ENCODE peak calls at places on chromosomes 5 and 9, in eight cellular contexts. T, P, D, S, Z, L, E and A are unnamed samples.
A peak's percentile ranks its signal among the peaks of the same experiment; 100 is the strongest.

GRCh38 chr9:8679405-8679951 is 879.9 kb upstream of the DMAC1 start:
- DNase-seq in L (no peak), P (no peak), Z (no peak), T (no peak), S (no peak), D (no peak), E (no peak), A (no peak)

GRCh38 chr9:35712762-35713400 is 19.1 kb downstream of the TLN1 start:
- DNase-seq in Z (peak; percentile 47), S (no peak), T (no peak), D (no peak), E (no peak), L (no peak), P (no peak), A (no peak)

GRCh38 chr5:38752622-38753021 is 93.2 kb upstream of the OSMR start:
- DNase-seq in L (no peak), D (no peak), P (no peak), T (no peak), S (no peak), E (no peak), Z (no peak), A (no peak)

GRCh38 chr9:94002316-94003140 is 47.4 kb upstream of the BARX1 start:
- DNase-seq in P (no peak), T (no peak), S (peak; percentile 50), E (peak; percentile 78), Z (peak; percentile 69), D (no peak), L (peak; percentile 71), A (peak; percentile 64)

GRCh38 chr5:131749723-131750470 is 46.9 kb downstream of the FNIP1 start:
- DNase-seq in Z (no peak), E (no peak), L (no peak), P (no peak), T (no peak), S (no peak), D (no peak), A (no peak)

GRCh38 chr9:72292874-72293607 is 72.0 kb downstream of the ZFAND5 start:
- DNase-seq in D (no peak), E (peak; percentile 86), S (peak; percentile 75), Z (no peak), P (no peak), L (peak; percentile 96), T (no peak), A (no peak)

GRCh38 chr5:172533058-172533398 is 78.7 kb upstream of the SH3PXD2B start:
- DNase-seq in E (no peak), Z (peak; percentile 24), P (peak; percentile 45), L (no peak), D (no peak), T (no peak), S (no peak), A (no peak)

GRCh38 chr9:21833090-21833801 is 30.8 kb downstream of the MTAP start:
- DNase-seq in T (no peak), E (no peak), D (no peak), S (no peak), P (no peak), L (no peak), Z (no peak), A (no peak)

GRCh38 chr5:95043234-95043633 is 241.7 kb downstream of the MCTP1 start:
- DNase-seq in L (no peak), T (no peak), P (no peak), E (peak; percentile 76), Z (no peak), D (no peak), S (no peak), A (no peak)

GRCh38 chr5:110058175-110058574 is 368.4 kb downstream of the MAN2A1 start:
- DNase-seq in Z (no peak), E (no peak), D (no peak), S (no peak), L (no peak), P (no peak), T (no peak), A (no peak)

GRCh38 chr5:123505633-123506032 is 6.3 kb upstream of the CSNK1G3 start:
- DNase-seq in T (no peak), D (no peak), E (no peak), S (no peak), Z (no peak), P (no peak), L (no peak), A (no peak)

GRCh38 chr5:57366744-57367143 is 115.9 kb downstream of the ACTBL2 start:
- DNase-seq in E (no peak), S (peak; percentile 28), L (peak; percentile 42), Z (no peak), T (no peak), P (no peak), D (peak; percentile 95), A (no peak)

GRCh38 chr5:88760512-88760911 is 122.5 kb downstream of the MEF2C start:
- DNase-seq in T (no peak), S (no peak), L (no peak), D (no peak), P (no peak), Z (no peak), E (no peak), A (no peak)

GRCh38 chr9:14251146-14252071 is 62.5 kb downstream of the NFIB start:
- DNase-seq in T (peak; percentile 90), Z (no peak), E (no peak), S (peak; percentile 68), L (peak; percentile 90), D (peak; percentile 7), P (peak; percentile 90), A (no peak)

GRCh38 chr9:99623780-99624364 is 197.8 kb upstream of the NR4A3 start:
- DNase-seq in P (no peak), E (no peak), S (no peak), Z (no peak), L (no peak), D (no peak), T (no peak), A (no peak)

GRCh38 chr9:70427161-70427945 is 12.9 kb upstream of the KLF9 start:
- DNase-seq in T (no peak), L (peak; percentile 63), D (no peak), E (no peak), S (peak; percentile 58), P (no peak), Z (no peak), A (no peak)

GRCh38 chr9:85900504-85901201 is 40.3 kb upstream of the NAA35 start:
- DNase-seq in E (peak; percentile 69), P (no peak), L (peak; percentile 54), D (peak; percentile 37), Z (peak; percentile 63), S (peak; percentile 36), T (no peak), A (peak; percentile 55)

GRCh38 chr5:6280425-6281100 is 97.8 kb downstream of the MED10 start:
- DNase-seq in D (no peak), E (no peak), L (no peak), Z (no peak), P (no peak), T (no peak), S (no peak), A (no peak)

GRCh38 chr5:11496127-11496719 is 408.0 kb downstream of the CTNND2 start:
- DNase-seq in L (no peak), D (no peak), E (no peak), P (no peak), S (no peak), T (peak; percentile 34), Z (no peak), A (no peak)

GRCh38 chr5:2797160-2797559 is 45.7 kb upstream of the IRX2 start:
- DNase-seq in L (no peak), P (no peak), Z (no peak), S (no peak), E (no peak), D (no peak), T (no peak), A (no peak)
- TF ChIP-seq CTCF in L (no peak), P (no peak), Z (no peak), S (no peak), E (no peak), D (no peak), T (no peak), A (no peak)

GRCh38 chr9:132672413-132672690 is 2.1 kb downstream of the GTF3C4 start:
- DNase-seq in Z (no peak), T (no peak), D (no peak), E (peak; percentile 26), P (no peak), L (no peak), S (peak; percentile 26), A (no peak)

GRCh38 chr9:132674485-132674884 is 4.2 kb downstream of the GTF3C4 start:
- DNase-seq in E (no peak), D (no peak), P (no peak), L (no peak), S (no peak), Z (no peak), T (no peak), A (no peak)

GRCh38 chr9:132670816-132671371 is 630 bp downstream of the GTF3C4 start:
- DNase-seq in P (no peak), L (peak; percentile 38), T (no peak), D (no peak), Z (peak; percentile 57), E (peak; percentile 54), S (peak; percentile 13), A (peak; percentile 50)

GRCh38 chr9:132671620-132672412 is 1.6 kb downstream of the GTF3C4 start:
- DNase-seq in P (no peak), L (no peak), S (peak; percentile 47), T (no peak), Z (no peak), D (no peak), E (peak; percentile 12), A (no peak)

DNA sequence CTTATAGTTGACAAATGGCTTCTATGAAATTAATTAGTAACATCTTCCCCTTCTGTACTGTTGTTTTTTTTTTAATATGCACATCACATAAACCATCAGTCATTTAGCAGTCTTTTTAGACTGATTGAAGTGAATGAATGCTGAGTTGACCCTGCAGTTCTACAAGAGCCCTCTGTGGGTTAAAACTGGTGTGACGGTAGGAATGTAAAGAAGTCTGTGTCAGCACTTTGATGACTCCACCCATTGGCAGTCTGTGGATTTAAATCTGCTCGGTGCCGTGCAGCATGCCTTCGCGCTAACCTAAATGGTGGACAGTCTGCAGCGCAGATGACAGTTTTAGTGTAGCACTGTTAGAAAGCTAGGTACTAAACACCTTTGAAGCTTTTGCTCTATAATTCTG is 3.1 kb downstream of the GTF3C4 start:
- DNase-seq in T (no peak), L (peak; percentile 61), D (no peak), Z (peak; percentile 38), S (peak; percentile 43), P (no peak), E (peak; percentile 49), A (no peak)
- TF ChIP-seq CTCF in T (no peak), L (peak; percentile 37), D (peak; percentile 37), Z (peak; percentile 44), S (no peak), P (no peak), E (no peak), A (no peak)

DNA sequence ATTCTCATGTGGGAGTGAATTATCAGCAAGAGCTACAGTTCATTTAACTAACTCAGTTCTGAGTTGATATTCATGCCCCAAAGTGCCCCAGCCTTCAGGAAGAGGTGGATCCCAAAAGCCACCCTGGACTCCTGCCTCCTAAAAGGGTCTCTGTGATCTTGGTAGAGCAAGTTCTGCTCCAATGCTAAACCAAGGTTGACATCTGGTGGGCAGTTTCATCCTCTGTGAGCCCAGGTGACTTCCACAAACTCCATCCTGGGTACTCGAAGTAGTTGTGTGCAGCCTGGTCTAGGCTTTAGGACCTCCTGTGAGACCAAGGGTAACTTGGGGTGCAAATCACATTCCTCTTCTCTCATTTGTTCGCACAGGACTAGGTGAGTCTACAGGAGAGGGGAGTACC is 816.8 kb downstream of the MTRR start:
- DNase-seq in D (no peak), S (no peak), Z (peak; percentile 34), L (no peak), P (no peak), T (no peak), E (no peak), A (no peak)
- TF ChIP-seq CTCF in D (no peak), S (peak; percentile 4), Z (peak; percentile 44), L (no peak), P (no peak), T (no peak), E (no peak), A (no peak)

GRCh38 chr5:79878721-79879336 is 112.2 kb downstream of the MTX3 start:
- DNase-seq in D (peak; percentile 31), E (peak; percentile 20), Z (peak; percentile 56), L (peak; percentile 3), S (no peak), P (no peak), T (no peak), A (no peak)
- TF ChIP-seq CTCF in D (peak; percentile 80), E (peak; percentile 59), Z (peak; percentile 81), L (peak; percentile 36), S (peak; percentile 29), P (no peak), T (no peak), A (peak; percentile 22)